ENCODE peak calls at places on chromosomes 3 and 15, in six cellular contexts. I, Y, X, S, G and R are unnamed samples.
A peak's percentile ranks its signal among the peaks of the same experiment; 100 is the strongest.

GRCh38 chr15:62637498-62637897 is 405.0 kb upstream of the TPM1 start:
- DNase-seq in I (no peak), Y (no peak), X (no peak), S (no peak), G (no peak), R (no peak)

GRCh38 chr3:67526246-67526645 is 128.2 kb downstream of the SUCLG2 start:
- DNase-seq in I (no peak), Y (no peak), X (no peak), S (no peak), G (no peak), R (no peak)

GRCh38 chr3:83003917-83004316 is 1242.5 kb upstream of the GBE1 start:
- DNase-seq in I (no peak), Y (no peak), X (no peak), S (no peak), G (no peak), R (no peak)

GRCh38 chr3:78941587-78941986 is 826.2 kb downstream of the ROBO1 start:
- DNase-seq in I (no peak), Y (no peak), X (no peak), S (no peak), G (no peak), R (no peak)

GRCh38 chr15:91515188-91515754 is 338.2 kb upstream of the SLCO3A1 start:
- DNase-seq in I (no peak), Y (no peak), X (no peak), S (no peak), G (no peak), R (no peak)

GRCh38 chr15:62389887-62390792 is 225.1 kb upstream of the C2CD4B start:
- DNase-seq in I (peak; percentile 87), Y (peak; percentile 84), X (peak; percentile 76), S (no peak), G (peak; percentile 52), R (peak; percentile 85)

GRCh38 chr15:40845511-40846284 is 1.9 kb downstream of the SPINT1 start:
- DNase-seq in I (no peak), Y (no peak), X (no peak), S (no peak), G (peak; percentile 86), R (no peak)

GRCh38 chr3:131655076-131655685 is 152.4 kb upstream of the MRPL3 start:
- DNase-seq in I (no peak), Y (no peak), X (no peak), S (no peak), G (no peak), R (no peak)

GRCh38 chr3:124858275-124858674 is 28.9 kb downstream of the ITGB5 start:
- DNase-seq in I (no peak), Y (no peak), X (no peak), S (no peak), G (no peak), R (no peak)

GRCh38 chr3:124862006-124862405 is 25.2 kb downstream of the ITGB5 start:
- DNase-seq in I (no peak), Y (no peak), X (no peak), S (no peak), G (no peak), R (no peak)

GRCh38 chr3:124861041-124861440 is 26.1 kb downstream of the ITGB5 start:
- DNase-seq in I (no peak), Y (no peak), X (no peak), S (no peak), G (no peak), R (no peak)

GRCh38 chr3:124859025-124859424 is 28.1 kb downstream of the ITGB5 start:
- DNase-seq in I (no peak), Y (no peak), X (no peak), S (no peak), G (no peak), R (no peak)

DNA sequence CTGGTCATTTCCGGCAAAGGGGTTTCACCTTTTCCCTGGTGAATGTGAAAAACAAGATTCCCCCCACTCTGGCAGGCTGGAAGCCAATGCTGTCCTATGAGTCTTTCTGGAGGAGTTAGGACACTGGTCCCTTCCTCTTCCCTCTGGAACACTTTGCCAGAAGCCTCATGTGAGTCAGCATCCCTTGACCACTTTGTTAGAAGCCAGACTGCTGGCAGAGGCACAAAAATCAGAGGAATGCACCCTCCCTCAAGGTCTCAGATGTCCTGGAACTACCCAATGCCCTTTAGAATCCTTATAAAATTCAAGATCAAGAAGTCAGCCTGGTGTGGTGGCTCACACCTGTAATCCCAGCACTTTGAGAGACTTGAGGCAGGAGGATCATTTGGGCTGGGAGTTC is 26.6 kb downstream of the ITGB5 start:
- DNase-seq in I (no peak), Y (no peak), X (no peak), S (no peak), G (peak; percentile 28), R (no peak)
- TF ChIP-seq POLR2AphosphoS5 in I (no peak), Y (no peak), X (no peak), S (no peak), G (no peak), R (no peak)

DNA sequence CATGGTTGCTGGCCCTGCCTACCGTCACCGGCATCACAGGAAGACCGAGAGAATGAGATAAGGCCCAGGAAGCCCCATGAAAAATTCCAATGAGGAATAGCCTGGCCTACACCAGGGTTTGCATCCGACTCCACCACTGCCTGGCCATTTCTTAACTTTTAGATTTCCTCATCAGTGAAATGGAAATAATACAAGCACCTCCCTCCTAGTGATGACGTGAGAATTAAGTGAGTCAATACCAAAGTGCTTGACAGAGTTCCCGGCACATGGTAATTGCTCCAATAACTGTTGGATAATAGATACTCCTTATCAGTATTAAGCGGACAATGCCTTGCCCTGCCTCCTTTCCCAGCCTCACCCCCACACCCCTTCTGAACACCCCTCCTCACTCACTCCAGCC is 105.4 kb downstream of the TLE3 start:
- DNase-seq in I (no peak), Y (no peak), X (no peak), S (no peak), G (no peak), R (no peak)
- TF ChIP-seq POLR2A in I (no peak), Y (no peak), X (no peak), S (no peak), G (no peak), R (no peak)

GRCh38 chr3:98978068-98978811 is 76.7 kb upstream of the DCBLD2 start:
- DNase-seq in I (no peak), Y (no peak), X (no peak), S (no peak), G (no peak), R (no peak)

GRCh38 chr3:98980915-98981596 is 79.6 kb upstream of the DCBLD2 start:
- DNase-seq in I (no peak), Y (no peak), X (peak; percentile 16), S (peak; percentile 79), G (no peak), R (peak; percentile 2)

GRCh38 chr3:98979296-98979695 is 77.8 kb upstream of the DCBLD2 start:
- DNase-seq in I (no peak), Y (no peak), X (no peak), S (no peak), G (no peak), R (no peak)

GRCh38 chr3:98974442-98974841 is 72.9 kb upstream of the DCBLD2 start:
- DNase-seq in I (no peak), Y (no peak), X (no peak), S (no peak), G (peak; percentile 43), R (no peak)

GRCh38 chr3:98977520-98977919 is 76.0 kb upstream of the DCBLD2 start:
- DNase-seq in I (no peak), Y (no peak), X (no peak), S (peak; percentile 43), G (peak; percentile 75), R (peak; percentile 6)
- TF ChIP-seq TAF1 in I (no peak), Y (no peak), X (no peak), S (no peak), G (no peak), R (no peak)

DNA sequence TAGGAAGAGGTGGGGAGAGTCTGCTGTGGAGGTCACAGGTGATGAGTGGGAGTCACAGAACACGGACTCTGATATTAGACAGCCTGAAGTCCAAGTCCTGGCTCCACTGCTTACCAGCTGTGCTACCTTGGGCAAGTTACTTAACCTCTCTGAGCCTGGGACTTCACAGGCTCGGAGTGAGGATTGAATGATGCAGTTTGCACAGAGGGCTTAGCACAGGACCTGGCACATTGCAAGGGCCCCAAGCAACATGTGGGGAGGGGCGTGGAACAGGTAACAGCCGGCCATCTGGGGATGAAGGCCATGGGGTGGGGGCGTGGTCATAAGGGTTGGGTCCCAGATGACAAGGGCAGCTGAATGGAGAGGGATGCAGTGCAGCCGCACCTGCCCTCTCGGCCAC is 4.3 kb upstream of the ITIH3 start:
- DNase-seq in I (no peak), Y (no peak), X (no peak), S (no peak), G (no peak), R (no peak)
- TF ChIP-seq POLR2AphosphoS5 in I (no peak), Y (no peak), X (no peak), S (no peak), G (no peak), R (no peak)

GRCh38 chr15:70629735-70630273 is 133.6 kb downstream of the UACA start:
- DNase-seq in I (no peak), Y (no peak), X (no peak), S (no peak), G (no peak), R (no peak)

GRCh38 chr15:70625438-70625837 is 137.9 kb downstream of the UACA start:
- DNase-seq in I (no peak), Y (no peak), X (no peak), S (no peak), G (no peak), R (no peak)

GRCh38 chr15:70628542-70628941 is 134.8 kb downstream of the UACA start:
- DNase-seq in I (peak; percentile 48), Y (no peak), X (no peak), S (no peak), G (no peak), R (no peak)

GRCh38 chr15:70627322-70627721 is 136.0 kb downstream of the UACA start:
- DNase-seq in I (no peak), Y (no peak), X (no peak), S (no peak), G (no peak), R (no peak)

DNA sequence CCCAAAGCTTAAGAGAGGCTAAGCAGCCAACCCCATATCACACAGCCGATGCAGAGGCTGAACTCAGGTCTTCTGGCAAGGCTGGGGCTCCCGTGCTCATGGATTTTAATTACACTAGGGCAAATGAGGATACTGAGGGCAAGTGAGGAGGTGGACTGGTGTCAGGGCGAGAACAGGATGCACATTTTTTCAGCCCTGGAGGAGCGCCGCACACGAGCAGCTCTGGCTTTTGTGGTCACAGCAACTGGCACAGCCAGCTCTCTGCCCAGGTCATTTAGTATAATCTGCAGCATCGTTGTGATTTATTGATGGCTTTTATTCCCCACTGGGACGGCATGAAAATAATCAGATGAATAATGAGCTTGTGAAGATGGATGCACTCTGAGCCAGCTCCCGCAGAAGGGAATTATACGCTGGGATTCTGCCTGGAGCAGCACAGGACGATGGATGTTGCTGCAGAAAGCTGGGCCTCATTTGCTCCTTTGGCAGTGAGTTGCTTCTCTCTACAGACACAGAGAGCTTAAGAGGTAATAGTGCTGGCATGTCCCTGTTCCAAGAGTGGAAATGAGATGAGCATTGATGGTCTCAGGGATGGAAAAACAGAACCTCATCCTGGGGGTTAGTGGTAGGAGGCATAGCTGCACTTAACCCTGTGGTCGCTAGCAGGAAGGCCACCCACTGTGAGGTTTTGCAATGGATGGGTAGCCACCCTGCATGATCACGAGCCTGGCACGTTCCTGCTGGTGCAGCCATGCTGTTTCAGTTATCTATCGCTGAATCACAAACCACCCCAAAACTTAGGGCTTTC is 135.4 kb downstream of the UACA start:
- DNase-seq in I (no peak), Y (no peak), X (no peak), S (no peak), G (no peak), R (no peak)
- TF ChIP-seq POLR2A in I (no peak), Y (no peak), X (no peak), S (no peak), G (no peak), R (no peak)

GRCh38 chr3:146142757-146143156 is 18.2 kb downstream of the PLOD2 start:
- DNase-seq in I (no peak), Y (no peak), X (no peak), S (no peak), G (no peak), R (no peak)
- TF ChIP-seq TAF1 in I (no peak), Y (no peak), X (no peak), S (no peak), G (no peak), R (no peak)